ENCODE peak calls at places on chromosomes 11 and 22, in ten cellular contexts. R is heart left ventricle, O is tibial nerve, W is sigmoid colon, B is HCT116, F is uterus, P is ovary, K is upper lobe of left lung, A is body of pancreas, H is testis. J is an unnamed sample.

GRCh38 chr11:71179877-71180276 is 72.5 kb downstream of the SHANK2 start:
- DNase-seq in R (no peak), O (no peak), W (peak), B (no peak), F (no peak), P (no peak), K (peak), A (no peak), H (no peak), J (no peak)

GRCh38 chr22:49208003-49208402 is 619.7 kb downstream of the BRD1 start:
- DNase-seq in R (peak), O (no peak), W (peak), B (no peak), F (peak), P (peak), K (peak), A (peak), H (no peak), J (peak)

GRCh38 chr22:46589141-46589748 is 30.9 kb upstream of the GRAMD4 start:
- DNase-seq in R (no peak), O (no peak), W (no peak), B (no peak), F (no peak), P (no peak), K (no peak), A (no peak), H (no peak), J (no peak)

GRCh38 chr11:109435121-109435742 is 13.2 kb downstream of the C11orf87 start:
- DNase-seq in R (no peak), O (no peak), W (no peak), B (no peak), F (no peak), P (no peak), K (no peak), A (no peak), H (no peak), J (no peak)

GRCh38 chr22:49370841-49371301 is 456.8 kb downstream of the BRD1 start:
- DNase-seq in R (no peak), O (no peak), W (no peak), B (no peak), F (no peak), P (no peak), K (no peak), A (peak), H (no peak), J (peak)

GRCh38 chr11:14228356-14228755 is 130.6 kb downstream of the RRAS2 start:
- DNase-seq in R (no peak), O (no peak), W (no peak), B (no peak), F (no peak), P (no peak), K (no peak), A (no peak), H (no peak), J (no peak)

GRCh38 chr22:31284756-31285155 is 7.5 kb downstream of the PIK3IP1 start:
- DNase-seq in R (no peak), O (no peak), W (peak), B (no peak), F (no peak), P (no peak), K (no peak), A (no peak), H (no peak), J (no peak)

GRCh38 chr11:46047520-46047919 is 73.7 kb downstream of the PHF21A start:
- DNase-seq in R (no peak), O (no peak), W (no peak), B (no peak), F (no peak), P (no peak), K (no peak), A (no peak), H (no peak), J (no peak)

GRCh38 chr11:10934293-10934850 is 76.5 kb upstream of the ZBED5 start:
- DNase-seq in R (no peak), O (no peak), W (no peak), B (peak), F (no peak), P (no peak), K (peak), A (no peak), H (no peak), J (no peak)

GRCh38 chr11:27716216-27716615 is 16.0 kb upstream of the BDNF start:
- DNase-seq in R (no peak), O (no peak), W (no peak), B (no peak), F (no peak), P (no peak), K (no peak), A (no peak), H (no peak), J (no peak)
- TF ChIP-seq POLR2A in R (no peak), O (no peak), W (no peak), B (no peak), F (no peak), P (no peak), K (no peak), A (no peak), H (no peak), J (no peak)

DNA sequence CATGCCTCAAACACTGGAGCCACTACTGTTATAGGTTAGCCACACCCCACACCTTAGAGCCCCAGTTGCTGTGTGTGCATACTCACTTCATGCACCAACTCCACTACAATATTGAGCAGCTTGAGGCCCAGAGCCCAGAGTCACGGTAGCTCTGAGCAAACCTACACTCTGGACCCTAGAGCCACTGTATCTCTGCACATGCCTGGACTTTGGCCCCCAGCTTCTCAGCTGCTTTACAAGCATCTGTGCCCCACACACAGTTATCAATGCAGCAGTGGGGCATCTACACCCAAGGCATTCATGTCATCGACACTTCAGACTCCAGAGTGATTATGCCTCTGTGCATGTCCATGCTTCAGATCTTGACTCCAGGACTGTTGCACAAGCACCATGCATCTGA is 2.2 kb upstream of the OR5B12 start:
- DNase-seq in R (no peak), O (no peak), W (no peak), B (no peak), F (no peak), P (no peak), K (no peak), A (no peak), H (no peak), J (no peak)
- TF ChIP-seq POLR2A in R (no peak), O (no peak), W (no peak), B (no peak), F (no peak), P (no peak), K (no peak), A (no peak), H (no peak), J (no peak)

DNA sequence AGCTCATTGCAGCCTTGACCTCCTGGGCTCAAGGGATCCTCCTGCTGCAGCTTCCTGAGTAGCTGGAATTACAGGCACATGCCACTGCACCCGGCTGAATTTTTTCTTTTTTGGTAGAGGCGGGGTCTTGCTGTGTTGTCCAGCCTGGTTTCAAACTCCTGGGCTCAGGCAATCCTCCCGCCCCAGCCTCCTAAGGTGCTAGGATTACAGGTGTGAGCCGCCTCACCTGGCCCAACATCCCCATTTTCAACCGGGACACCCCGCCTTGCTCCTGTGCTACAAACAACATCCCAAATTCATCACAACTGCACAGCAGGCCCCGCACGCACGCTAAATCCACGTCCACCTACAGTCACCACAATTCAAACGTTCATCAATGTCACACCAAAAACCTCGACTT is 61.0 kb downstream of the ARFGAP3 start:
- DNase-seq in R (no peak), O (no peak), W (no peak), B (no peak), F (no peak), P (no peak), K (no peak), A (no peak), H (no peak), J (no peak)
- TF ChIP-seq POLR2A in R (no peak), O (no peak), W (no peak), B (no peak), F (no peak), P (no peak), K (no peak), A (no peak), H (no peak), J (no peak)

GRCh38 chr11:114059278-114059983 is at the start of gene ZBTB16:
- DNase-seq in R (peak), O (peak), W (peak), B (no peak), F (peak), P (peak), K (peak), A (peak), H (peak), J (peak)
- TF ChIP-seq POLR2A in R (peak), O (peak), W (peak), B (no peak), F (peak), P (peak), K (peak), A (peak), H (peak), J (peak)

DNA sequence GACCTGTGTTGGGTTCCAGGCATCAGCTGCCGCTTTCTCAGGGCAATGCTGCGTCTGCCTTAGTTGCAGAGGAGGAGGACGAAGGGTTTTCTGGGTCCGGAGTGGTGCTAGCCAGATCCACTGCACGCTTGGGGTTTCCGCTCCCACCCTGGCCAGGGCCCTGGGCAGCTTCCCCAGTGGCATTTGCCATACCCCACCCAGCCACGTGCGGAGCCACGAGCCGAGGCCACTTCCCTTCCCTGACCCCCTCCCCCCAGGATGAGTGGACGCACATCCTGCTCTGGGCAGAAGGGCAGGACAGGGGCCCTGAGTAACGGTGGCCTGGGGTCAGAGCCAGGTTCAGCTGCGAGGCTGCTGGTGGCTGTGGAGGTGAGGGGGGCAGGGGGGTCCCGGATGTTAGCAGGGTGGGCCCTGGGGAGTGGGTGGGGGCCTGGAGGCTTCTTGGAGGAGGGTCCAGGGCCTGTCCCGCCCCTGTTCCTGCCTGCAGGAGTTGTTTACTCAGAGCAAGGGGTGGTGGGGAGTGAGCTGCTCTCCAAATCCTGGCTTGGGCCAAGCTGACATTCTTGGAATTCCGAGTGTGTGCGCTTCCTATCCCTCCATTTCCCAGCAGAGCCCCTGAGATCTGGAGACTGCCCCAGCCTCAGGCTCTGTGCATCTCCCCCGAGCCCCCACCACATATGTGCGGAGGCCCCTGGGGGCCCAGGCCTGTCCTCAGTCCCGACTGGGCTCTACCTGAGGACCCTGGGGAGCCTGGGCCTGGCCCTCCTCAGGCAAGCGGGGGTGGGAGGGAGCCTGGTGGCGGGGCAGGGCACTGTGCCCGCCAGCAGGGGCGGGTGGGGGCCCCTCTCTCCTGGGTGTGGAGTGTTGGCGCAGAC is 1.4 kb downstream of the TSPAN4 start:
- DNase-seq in R (peak), O (peak), W (peak), B (no peak), F (peak), P (peak), K (peak), A (peak), H (peak), J (peak)
- TF ChIP-seq POLR2A in R (no peak), O (peak), W (no peak), B (no peak), F (peak), P (peak), K (peak), A (peak), H (no peak), J (no peak)

J was measured in stomach.